ENCODE peak calls at places on chromosomes 4 and X, in five cellular contexts. One of them, this sample, is unnamed.
A peak's percentile ranks its signal among the peaks of the same experiment; 100 is the strongest.

GRCh38 chr4:170990989-170991589 is 822.1 kb upstream of the GALNTL6 start:
- DNase-seq in endothelial cell of umbilical vein: no peak
- DNase-seq in PC-3: peak; percentile 44
- DNase-seq in GM23248: peak; percentile 3
- DNase-seq in mesendoderm: peak; percentile 79
- DNase-seq in this sample: peak; percentile 16

GRCh38 chrX:155028192-155028591 is 1.5 kb downstream of the FUNDC2 start:
- DNase-seq in endothelial cell of umbilical vein: peak; percentile 1
- DNase-seq in PC-3: peak; percentile 29
- DNase-seq in GM23248: no peak
- DNase-seq in mesendoderm: peak; percentile 7
- DNase-seq in this sample: peak; percentile 1

GRCh38 chr4:167897116-167897515 is 195.2 kb upstream of the ANXA10 start:
- DNase-seq in endothelial cell of umbilical vein: peak; percentile 96
- DNase-seq in PC-3: no peak
- DNase-seq in GM23248: no peak
- DNase-seq in mesendoderm: peak; percentile 88
- DNase-seq in this sample: peak; percentile 95

GRCh38 chrX:97858592-97858991 is 974.9 kb downstream of the RPA4 start:
- DNase-seq in endothelial cell of umbilical vein: peak; percentile 56
- DNase-seq in PC-3: peak; percentile 63
- DNase-seq in GM23248: no peak
- DNase-seq in mesendoderm: no peak
- DNase-seq in this sample: no peak

GRCh38 chr4:127632420-127633403 is at the start of gene INTU:
- DNase-seq in endothelial cell of umbilical vein: peak; percentile 97
- DNase-seq in PC-3: peak; percentile 89
- DNase-seq in GM23248: peak; percentile 99
- DNase-seq in mesendoderm: peak; percentile 99
- DNase-seq in this sample: peak; percentile 96

GRCh38 chr4:6986067-6986780 is 56.9 kb upstream of the TADA2B start:
- DNase-seq in endothelial cell of umbilical vein: peak; percentile 73
- DNase-seq in PC-3: peak; percentile 25
- DNase-seq in GM23248: peak; percentile 74
- DNase-seq in mesendoderm: peak; percentile 60
- DNase-seq in this sample: peak; percentile 26

GRCh38 chr4:28373601-28374000 is 1513.0 kb downstream of the STIM2 start:
- DNase-seq in endothelial cell of umbilical vein: no peak
- DNase-seq in PC-3: peak; percentile 3
- DNase-seq in GM23248: peak; percentile 77
- DNase-seq in mesendoderm: no peak
- DNase-seq in this sample: peak; percentile 81

GRCh38 chrX:148298737-148299136 is 201.7 kb upstream of the AFF2 start:
- DNase-seq in endothelial cell of umbilical vein: peak; percentile 72
- DNase-seq in PC-3: no peak
- DNase-seq in GM23248: peak; percentile 76
- DNase-seq in mesendoderm: no peak
- DNase-seq in this sample: peak; percentile 59

GRCh38 chr4:150250998-150251651 is 172.9 kb downstream of the DCLK2 start:
- DNase-seq in endothelial cell of umbilical vein: no peak
- DNase-seq in PC-3: no peak
- DNase-seq in GM23248: no peak
- DNase-seq in mesendoderm: no peak
- DNase-seq in this sample: no peak

GRCh38 chr4:33961751-33962150 is 2282.6 kb downstream of the ARAP2 start:
- DNase-seq in endothelial cell of umbilical vein: no peak
- DNase-seq in PC-3: peak; percentile 51
- DNase-seq in GM23248: peak; percentile 39
- DNase-seq in mesendoderm: no peak
- DNase-seq in this sample: peak; percentile 6

GRCh38 chrX:129755779-129756650 is 17.2 kb downstream of the XPNPEP2 start:
- DNase-seq in endothelial cell of umbilical vein: no peak
- DNase-seq in PC-3: no peak
- DNase-seq in GM23248: no peak
- DNase-seq in mesendoderm: peak; percentile 65
- DNase-seq in this sample: no peak

GRCh38 chr4:113591982-113592381 is 169.6 kb downstream of the CAMK2D start:
- DNase-seq in endothelial cell of umbilical vein: no peak
- DNase-seq in PC-3: no peak
- DNase-seq in GM23248: peak; percentile 14
- DNase-seq in mesendoderm: no peak
- DNase-seq in this sample: no peak

GRCh38 chrX:63506320-63506719 is 155.2 kb upstream of the SPIN4 start:
- DNase-seq in endothelial cell of umbilical vein: peak; percentile 50
- DNase-seq in PC-3: peak; percentile 63
- DNase-seq in GM23248: peak; percentile 44
- DNase-seq in mesendoderm: peak; percentile 55
- DNase-seq in this sample: peak; percentile 13

GRCh38 chr4:138669479-138670165 is 346.0 kb upstream of the NOCT start:
- DNase-seq in endothelial cell of umbilical vein: no peak
- DNase-seq in PC-3: peak; percentile 51
- DNase-seq in GM23248: peak; percentile 69
- DNase-seq in mesendoderm: no peak
- DNase-seq in this sample: no peak

GRCh38 chr4:7985891-7986441 is 46.3 kb upstream of the AFAP1 start:
- DNase-seq in endothelial cell of umbilical vein: peak; percentile 62
- DNase-seq in PC-3: no peak
- DNase-seq in GM23248: no peak
- DNase-seq in mesendoderm: no peak
- DNase-seq in this sample: no peak

GRCh38 chr4:30402276-30402675 is 317.9 kb upstream of the PCDH7 start:
- DNase-seq in endothelial cell of umbilical vein: no peak
- DNase-seq in PC-3: no peak
- DNase-seq in GM23248: no peak
- DNase-seq in mesendoderm: no peak
- DNase-seq in this sample: peak; percentile 8

GRCh38 chr4:74794341-74794801 is at the start of gene BTC:
- DNase-seq in endothelial cell of umbilical vein: no peak
- DNase-seq in PC-3: peak; percentile 71
- DNase-seq in GM23248: peak; percentile 27
- DNase-seq in mesendoderm: peak; percentile 60
- DNase-seq in this sample: peak; percentile 52

GRCh38 chr4:129218355-129218754 is 122.4 kb downstream of the C4orf33 start:
- DNase-seq in endothelial cell of umbilical vein: peak; percentile 24
- DNase-seq in PC-3: peak; percentile 53
- DNase-seq in GM23248: peak; percentile 14
- DNase-seq in mesendoderm: peak; percentile 22
- DNase-seq in this sample: no peak

GRCh38 chr4:53512608-53513007 is 78.7 kb downstream of the LNX1 start:
- DNase-seq in endothelial cell of umbilical vein: no peak
- DNase-seq in PC-3: no peak
- DNase-seq in GM23248: no peak
- DNase-seq in mesendoderm: no peak
- DNase-seq in this sample: no peak

GRCh38 chr4:61938250-61938846 is 738.2 kb downstream of the ADGRL3 start:
- DNase-seq in endothelial cell of umbilical vein: no peak
- DNase-seq in PC-3: no peak
- DNase-seq in GM23248: no peak
- DNase-seq in mesendoderm: peak; percentile 88
- DNase-seq in this sample: no peak

GRCh38 chr4:2411786-2412510 is 6.5 kb downstream of the ZFYVE28 start:
- DNase-seq in endothelial cell of umbilical vein: no peak
- DNase-seq in PC-3: no peak
- DNase-seq in GM23248: no peak
- DNase-seq in mesendoderm: no peak
- DNase-seq in this sample: no peak

GRCh38 chrX:129769467-129770154 is 10.1 kb upstream of the SASH3 start:
- DNase-seq in endothelial cell of umbilical vein: no peak
- DNase-seq in PC-3: no peak
- DNase-seq in GM23248: no peak
- DNase-seq in mesendoderm: no peak
- DNase-seq in this sample: no peak

GRCh38 chr4:93828332-93828829 is at the start of gene ATOH1:
- DNase-seq in endothelial cell of umbilical vein: no peak
- DNase-seq in PC-3: no peak
- DNase-seq in GM23248: peak; percentile 13
- DNase-seq in mesendoderm: peak; percentile 73
- DNase-seq in this sample: peak; percentile 17

GRCh38 chrX:15988661-15989603 is 134.3 kb upstream of the AP1S2 start:
- DNase-seq in endothelial cell of umbilical vein: peak; percentile 74
- DNase-seq in PC-3: peak; percentile 53
- DNase-seq in GM23248: peak; percentile 73
- DNase-seq in mesendoderm: peak; percentile 56
- DNase-seq in this sample: peak; percentile 31

GRCh38 chr4:147799986-147800555 is 68.2 kb downstream of the ARHGAP10 start:
- DNase-seq in endothelial cell of umbilical vein: no peak
- DNase-seq in PC-3: no peak
- DNase-seq in GM23248: no peak
- DNase-seq in mesendoderm: no peak
- DNase-seq in this sample: no peak

GRCh38 chrX:56564921-56565861 is 1.8 kb downstream of the UBQLN2 start:
- DNase-seq in endothelial cell of umbilical vein: no peak
- DNase-seq in PC-3: no peak
- DNase-seq in GM23248: peak; percentile 45
- DNase-seq in mesendoderm: peak; percentile 7
- DNase-seq in this sample: peak; percentile 6

GRCh38 chr4:82737354-82737753 is 61.2 kb downstream of the SCD5 start:
- DNase-seq in endothelial cell of umbilical vein: no peak
- DNase-seq in PC-3: no peak
- DNase-seq in GM23248: no peak
- DNase-seq in mesendoderm: no peak
- DNase-seq in this sample: no peak

GRCh38 chrX:1465261-1466231 is 12.8 kb upstream of the ASMTL start:
- DNase-seq in endothelial cell of umbilical vein: no peak
- DNase-seq in PC-3: no peak
- DNase-seq in GM23248: no peak
- DNase-seq in mesendoderm: no peak
- DNase-seq in this sample: peak; percentile 23

GRCh38 chr4:119394826-119395225 is 72.9 kb upstream of the FABP2 start:
- DNase-seq in endothelial cell of umbilical vein: no peak
- DNase-seq in PC-3: no peak
- DNase-seq in GM23248: no peak
- DNase-seq in mesendoderm: no peak
- DNase-seq in this sample: no peak

GRCh38 chr4:56958111-56958517 is 19.3 kb downstream of the NOA1 start:
- DNase-seq in endothelial cell of umbilical vein: peak; percentile 97
- DNase-seq in PC-3: peak; percentile 78
- DNase-seq in GM23248: peak; percentile 99
- DNase-seq in mesendoderm: no peak
- DNase-seq in this sample: peak; percentile 83

GRCh38 chr4:107202744-107203143 is 166.6 kb upstream of the DKK2 start:
- DNase-seq in endothelial cell of umbilical vein: no peak
- DNase-seq in PC-3: no peak
- DNase-seq in GM23248: no peak
- DNase-seq in mesendoderm: no peak
- DNase-seq in this sample: no peak

GRCh38 chrX:24485976-24486680 is 21.0 kb downstream of the PDK3 start:
- DNase-seq in endothelial cell of umbilical vein: no peak
- DNase-seq in PC-3: no peak
- DNase-seq in GM23248: no peak
- DNase-seq in mesendoderm: no peak
- DNase-seq in this sample: no peak

GRCh38 chr4:114597410-114598115 is 1.0 kb upstream of the UGT8 start:
- DNase-seq in endothelial cell of umbilical vein: no peak
- DNase-seq in PC-3: peak; percentile 3
- DNase-seq in GM23248: no peak
- DNase-seq in mesendoderm: no peak
- DNase-seq in this sample: no peak

DNA sequence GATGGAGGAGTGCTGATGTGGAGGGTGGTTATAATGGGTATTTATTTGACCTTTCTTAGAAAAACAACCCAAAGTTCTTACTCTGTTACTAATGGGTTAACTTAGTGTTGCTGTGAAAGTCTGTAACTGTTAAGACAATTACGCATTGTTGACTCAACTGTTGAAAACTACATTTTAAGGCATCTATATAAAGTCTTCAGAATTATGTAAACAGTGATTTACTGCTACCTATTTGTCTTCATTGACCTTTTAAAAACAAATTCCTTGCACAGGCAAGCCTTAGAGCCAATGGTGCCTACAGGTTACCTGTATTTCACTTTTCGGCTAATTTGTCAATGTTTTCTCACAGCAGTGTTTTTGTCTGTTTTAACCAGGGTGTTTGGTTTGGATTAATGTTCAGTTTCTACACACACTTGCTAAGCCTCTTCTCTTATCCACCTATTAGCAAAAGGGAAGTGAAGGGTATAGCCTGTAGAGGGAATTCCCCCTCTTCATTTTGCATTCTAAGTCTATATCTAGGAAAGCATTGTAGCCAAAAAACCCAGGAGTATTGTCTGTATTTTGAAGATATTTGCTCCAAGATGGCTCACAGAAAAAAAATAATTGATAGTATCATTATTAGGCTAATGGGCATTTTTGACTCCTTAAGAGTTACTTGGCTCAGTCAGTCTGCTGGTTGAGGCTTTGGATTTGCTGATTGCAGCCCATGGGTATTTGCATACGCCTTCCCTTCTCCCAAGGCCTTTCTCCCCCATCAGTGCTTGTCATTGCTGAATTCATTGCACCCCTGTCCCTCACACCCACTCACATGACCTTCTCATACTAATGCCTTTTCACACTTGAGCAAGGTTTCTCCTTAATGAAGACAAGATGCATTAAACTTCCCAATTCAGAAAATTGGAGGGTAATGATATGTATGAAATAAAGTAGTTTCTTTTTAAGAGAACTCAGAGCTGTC is 30.5 kb downstream of the AFF1 start:
- DNase-seq in endothelial cell of umbilical vein: no peak
- DNase-seq in PC-3: no peak
- DNase-seq in GM23248: no peak
- DNase-seq in mesendoderm: no peak
- DNase-seq in this sample: no peak
- H3K4me2 ChIP-seq in endothelial cell of umbilical vein: no peak overlapping the region
- H3K4me2 ChIP-seq in PC-3: no peak overlapping the region
- H3K4me2 ChIP-seq in GM23248: no peak overlapping the region
- H3K4me2 ChIP-seq in mesendoderm: no peak overlapping the region
- H3K4me2 ChIP-seq in this sample: no peak overlapping the region

GRCh38 chrX:72268601-72269365 is 8.3 kb downstream of the RPS4X start:
- DNase-seq in endothelial cell of umbilical vein: no peak
- DNase-seq in PC-3: no peak
- DNase-seq in GM23248: peak; percentile 75
- DNase-seq in mesendoderm: no peak
- DNase-seq in this sample: no peak
- H3K27ac ChIP-seq in endothelial cell of umbilical vein: peak overlapping the region; percentile 51
- H3K27ac ChIP-seq in PC-3: peak overlapping the region; percentile 75
- H3K27ac ChIP-seq in GM23248: peak overlapping the region; percentile 81
- H3K27ac ChIP-seq in mesendoderm: no peak overlapping the region
- H3K27ac ChIP-seq in this sample: no peak overlapping the region

GRCh38 chrX:74284391-74284952 is 19.5 kb upstream of the ZCCHC13 start:
- DNase-seq in endothelial cell of umbilical vein: no peak
- DNase-seq in PC-3: no peak
- DNase-seq in GM23248: no peak
- DNase-seq in mesendoderm: no peak
- DNase-seq in this sample: no peak
- H3K4me2 ChIP-seq in endothelial cell of umbilical vein: no peak overlapping the region
- H3K4me2 ChIP-seq in PC-3: no peak overlapping the region
- H3K4me2 ChIP-seq in GM23248: no peak overlapping the region
- H3K4me2 ChIP-seq in mesendoderm: no peak overlapping the region
- H3K4me2 ChIP-seq in this sample: no peak overlapping the region

DNA sequence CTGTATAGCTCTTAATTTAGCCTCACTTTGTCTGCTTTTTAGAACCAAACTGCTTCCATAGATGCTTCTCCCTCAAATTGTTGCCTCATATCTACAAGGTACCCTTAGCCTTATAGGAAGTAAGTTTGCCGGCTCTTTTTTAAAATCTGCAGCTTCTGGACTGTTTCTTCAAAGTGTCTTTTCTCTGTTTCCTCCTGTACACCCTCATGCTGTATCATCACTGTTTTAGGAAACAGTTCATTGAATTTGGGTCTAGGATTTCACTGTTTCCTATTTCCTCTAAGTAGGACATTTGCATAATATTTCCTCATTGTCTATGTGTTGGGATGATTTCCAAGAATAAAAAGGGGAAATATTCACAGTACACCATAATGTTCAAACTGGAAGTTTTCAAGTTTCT is 42.9 kb downstream of the BANK1 start:
- DNase-seq in endothelial cell of umbilical vein: no peak
- DNase-seq in PC-3: no peak
- DNase-seq in GM23248: no peak
- DNase-seq in mesendoderm: no peak
- DNase-seq in this sample: no peak
- H3K27ac ChIP-seq in endothelial cell of umbilical vein: no peak overlapping the region
- H3K27ac ChIP-seq in PC-3: no peak overlapping the region
- H3K27ac ChIP-seq in GM23248: no peak overlapping the region
- H3K27ac ChIP-seq in mesendoderm: no peak overlapping the region
- H3K27ac ChIP-seq in this sample: no peak overlapping the region

This sample was measured in mammary epithelial cell.